ENCODE peak calls at places on chromosome 9, in six cellular contexts. O, Z, E, P, S and B are unnamed samples.

GRCh38 chr9:124666642-124667041 is 104.5 kb downstream of the NR6A1 start:
- DNase-seq in P (no peak), S (no peak), E (no peak), O (no peak), Z (no peak), B (no peak)

GRCh38 chr9:136882109-136882946 is 4.0 kb upstream of the TRAF2 start:
- DNase-seq in Z (no peak), S (no peak), O (peak), P (no peak), E (no peak), B (no peak)

GRCh38 chr9:90801507-90802289 is at the start of gene SYK:
- DNase-seq in P (peak), Z (peak), O (peak), E (no peak), S (no peak), B (peak)

GRCh38 chr9:27125030-27125429 is 16.0 kb downstream of the TEK start:
- DNase-seq in O (no peak), Z (no peak), S (peak), E (no peak), P (no peak), B (peak)

GRCh38 chr9:70220216-70220615 is 38.6 kb upstream of the SMC5 start:
- DNase-seq in Z (no peak), O (no peak), E (no peak), S (no peak), P (no peak), B (no peak)

GRCh38 chr9:128151343-128152132 is 2.3 kb downstream of the LCN2 start:
- DNase-seq in O (no peak), P (no peak), S (no peak), Z (no peak), E (no peak), B (no peak)

GRCh38 chr9:94879230-94879629 is 152.7 kb downstream of the AOPEP start:
- DNase-seq in P (no peak), O (no peak), E (no peak), Z (no peak), S (no peak), B (no peak)

GRCh38 chr9:98010450-98010849 is 27.3 kb downstream of the ANP32B start:
- DNase-seq in S (no peak), Z (no peak), P (peak), E (no peak), O (peak), B (no peak)

GRCh38 chr9:77544491-77545000 is 103.6 kb downstream of the GNA14 start:
- DNase-seq in Z (no peak), P (no peak), O (no peak), S (no peak), E (no peak), B (no peak)

GRCh38 chr9:137319976-137320551 is 18.0 kb upstream of the NRARP start:
- DNase-seq in P (no peak), S (no peak), O (peak), E (peak), Z (no peak), B (no peak)

GRCh38 chr9:74025402-74025894 is 471.7 kb upstream of the RORB start:
- DNase-seq in P (no peak), Z (no peak), S (peak), E (no peak), O (no peak), B (no peak)

GRCh38 chr9:88723751-88724150 is 188.8 kb downstream of the NXNL2 start:
- DNase-seq in Z (no peak), E (no peak), S (no peak), P (no peak), O (no peak), B (no peak)

GRCh38 chr9:12859704-12860251 is 85.0 kb downstream of the LURAP1L start:
- DNase-seq in P (no peak), E (no peak), O (no peak), S (peak), Z (no peak), B (no peak)

GRCh38 chr9:124411514-124412227 is 3.6 kb downstream of the PSMB7 start:
- DNase-seq in S (no peak), E (no peak), Z (no peak), O (no peak), P (no peak), B (no peak)

GRCh38 chr9:22452415-22453010 is 5.9 kb downstream of the DMRTA1 start:
- DNase-seq in E (no peak), P (peak), S (peak), O (no peak), Z (peak), B (no peak)

GRCh38 chr9:98378206-98379193 is 123.1 kb upstream of the TBC1D2 start:
- DNase-seq in Z (no peak), O (no peak), S (no peak), P (no peak), E (peak), B (no peak)

GRCh38 chr9:30799527-30800101 is 1584.8 kb upstream of the ACO1 start:
- DNase-seq in P (no peak), E (no peak), O (no peak), S (no peak), Z (no peak), B (no peak)